ENCODE peak calls at places on chromosomes 2 and 18, in nine cellular contexts. W is memory B cell, C is NCI-H345, L is nucleus accumbens, E is fibroblast of mammary gland, I is AML-193, G is substantia nigra, P is GM23248, N is HEK293T. U is an unnamed sample.

GRCh38 chr2:102686479-102687439 is 67.4 kb downstream of the SLC9A2 start:
- DNase-seq in C (no peak), N (no peak), E (no peak), P (no peak), I (peak), W (no peak), L (no peak), G (no peak), U (no peak)

GRCh38 chr2:42044939-42045338 is 2.9 kb upstream of the PKDCC start:
- DNase-seq in E (no peak), C (no peak), G (no peak), I (no peak), P (no peak), W (no peak), L (no peak), N (no peak), U (peak)

GRCh38 chr18:23648930-23649622 is 13.6 kb downstream of the ANKRD29 start:
- DNase-seq in W (no peak), P (no peak), N (no peak), G (no peak), E (no peak), L (no peak), I (no peak), C (no peak), U (no peak)

GRCh38 chr2:241773511-241774418 is 2.9 kb upstream of the GAL3ST2 start:
- DNase-seq in E (no peak), C (peak), L (no peak), G (no peak), I (no peak), P (no peak), N (no peak), W (no peak), U (peak)

GRCh38 chr18:49865401-49865800 is 52.1 kb upstream of the ACAA2 start:
- DNase-seq in I (no peak), C (no peak), W (no peak), L (no peak), P (peak), G (no peak), E (peak), N (no peak), U (no peak)

GRCh38 chr2:56348382-56348781 is 164.6 kb downstream of the CCDC85A start:
- DNase-seq in N (no peak), C (no peak), W (no peak), L (no peak), P (no peak), G (no peak), I (no peak), E (no peak), U (no peak)

GRCh38 chr2:152176113-152176714 is 651 bp upstream of the STAM2 start:
- DNase-seq in P (peak), I (no peak), E (peak), N (no peak), L (no peak), C (no peak), W (no peak), G (no peak), U (no peak)

GRCh38 chr18:12656671-12657047 is 1.2 kb downstream of the SPIRE1 start:
- DNase-seq in W (no peak), I (no peak), E (peak), N (no peak), G (no peak), P (peak), C (no peak), L (no peak), U (no peak)

GRCh38 chr18:79816092-79816491 is 18.4 kb downstream of the KCNG2 start:
- DNase-seq in P (no peak), N (no peak), C (no peak), W (no peak), L (no peak), I (no peak), E (no peak), G (no peak), U (no peak)

GRCh38 chr2:96769816-96770215 is 9.1 kb downstream of the CNNM4 start:
- DNase-seq in E (no peak), P (peak), W (no peak), L (peak), N (no peak), I (no peak), C (no peak), G (no peak), U (no peak)

GRCh38 chr2:196295005-196295404 is 123.6 kb upstream of the STK17B start:
- DNase-seq in C (no peak), N (no peak), E (no peak), I (no peak), W (no peak), L (no peak), P (no peak), G (no peak), U (no peak)

GRCh38 chr2:42859006-42859552 is 66.7 kb upstream of the HAAO start:
- DNase-seq in E (peak), G (no peak), L (peak), C (peak), I (peak), W (peak), P (peak), N (peak), U (peak)

GRCh38 chr2:229445013-229445412 is 173.9 kb upstream of the PID1 start:
- DNase-seq in E (peak), L (peak), G (no peak), P (peak), W (no peak), N (no peak), I (no peak), C (no peak), U (no peak)

GRCh38 chr2:141782574-141782973 is 348.2 kb downstream of the LRP1B start:
- DNase-seq in G (no peak), I (no peak), E (no peak), C (no peak), N (no peak), P (no peak), W (no peak), L (no peak), U (no peak)

GRCh38 chr18:7572837-7573236 is 5.7 kb downstream of the PTPRM start:
- DNase-seq in I (no peak), C (no peak), N (no peak), W (no peak), E (no peak), G (no peak), L (no peak), P (peak), U (no peak)

GRCh38 chr2:21811541-21811940 is 687.8 kb downstream of the TDRD15 start:
- DNase-seq in L (no peak), C (no peak), G (no peak), E (no peak), N (no peak), W (no peak), I (no peak), P (no peak), U (no peak)

GRCh38 chr2:186605041-186605440 is 15.2 kb downstream of the ITGAV start:
- DNase-seq in W (no peak), I (no peak), C (no peak), P (no peak), G (no peak), L (no peak), N (no peak), E (no peak), U (no peak)

GRCh38 chr2:196101325-196101981 is 32.8 kb upstream of the DNAH7 start:
- DNase-seq in C (no peak), L (no peak), G (no peak), E (peak), I (no peak), W (no peak), P (peak), N (no peak), U (no peak)

GRCh38 chr2:172323256-172323655 is 104.1 kb upstream of the ITGA6 start:
- DNase-seq in G (no peak), I (no peak), C (no peak), L (no peak), W (no peak), P (peak), E (no peak), N (no peak), U (no peak)

GRCh38 chr2:229141626-229142025 is 129.5 kb downstream of the PID1 start:
- DNase-seq in E (peak), I (no peak), G (no peak), P (peak), C (no peak), W (no peak), L (no peak), N (no peak), U (no peak)

GRCh38 chr18:38481576-38481975 is 916.0 kb upstream of the CELF4 start:
- DNase-seq in N (no peak), I (no peak), P (no peak), W (no peak), E (no peak), L (peak), C (no peak), G (no peak), U (no peak)

GRCh38 chr2:238106698-238107524 is 6.8 kb downstream of the ESPNL start:
- DNase-seq in C (no peak), L (no peak), E (no peak), N (peak), W (peak), P (no peak), G (no peak), I (no peak), U (peak)

GRCh38 chr18:24368749-24369148 is 28.9 kb downstream of the OSBPL1A start:
- DNase-seq in I (no peak), C (no peak), N (no peak), E (no peak), W (no peak), L (no peak), P (peak), G (no peak), U (no peak)

GRCh38 chr2:97691166-97691565 is 21.7 kb downstream of the C2orf92 start:
- DNase-seq in E (no peak), W (no peak), N (no peak), C (no peak), G (no peak), L (no peak), P (no peak), I (no peak), U (no peak)

GRCh38 chr18:1002653-1003178 is 98.0 kb downstream of the ADCYAP1 start:
- DNase-seq in C (no peak), E (peak), L (no peak), P (peak), G (no peak), I (no peak), N (no peak), W (no peak), U (no peak)

GRCh38 chr2:224259831-224260230 is 142.1 kb downstream of the FAM124B start:
- DNase-seq in G (no peak), N (no peak), W (no peak), E (no peak), I (no peak), L (no peak), C (no peak), P (no peak), U (no peak)

GRCh38 chr2:236342951-236343350 is 78.7 kb upstream of the ASB18 start:
- DNase-seq in E (no peak), I (no peak), G (no peak), C (no peak), P (no peak), L (peak), N (no peak), W (no peak), U (peak)

GRCh38 chr2:215619989-215620388 is 184.1 kb upstream of the FN1 start:
- DNase-seq in W (no peak), G (no peak), N (peak), E (no peak), P (peak), L (no peak), C (peak), I (no peak), U (no peak)

GRCh38 chr18:42922363-42922762 is 193.1 kb downstream of the RIT2 start:
- DNase-seq in W (no peak), N (no peak), E (no peak), I (no peak), P (no peak), G (no peak), L (no peak), C (no peak), U (no peak)

GRCh38 chr2:222410534-222410933 is 13.8 kb upstream of the SGPP2 start:
- DNase-seq in W (no peak), I (no peak), G (no peak), N (no peak), E (no peak), C (peak), L (no peak), P (no peak), U (no peak)

GRCh38 chr2:223591596-223591995 is 10.6 kb downstream of the SCG2 start:
- DNase-seq in G (no peak), L (no peak), C (peak), E (peak), W (no peak), P (no peak), I (no peak), N (no peak), U (no peak)

GRCh38 chr2:219868635-219869034 is 241.2 kb downstream of the SLC4A3 start:
- DNase-seq in L (no peak), N (no peak), E (no peak), I (no peak), P (no peak), C (no peak), G (no peak), W (no peak), U (no peak)

GRCh38 chr2:219562049-219563020 is 9.0 kb downstream of the OBSL1 start:
- DNase-seq in C (peak), P (no peak), I (no peak), E (no peak), W (no peak), G (no peak), L (no peak), N (no peak), U (peak)

GRCh38 chr2:108243566-108243965 is 3.8 kb downstream of the SULT1C3 start:
- DNase-seq in C (no peak), L (no peak), P (peak), W (no peak), N (no peak), I (no peak), G (no peak), E (peak), U (no peak)

GRCh38 chr18:77140439-77141109 is 8.0 kb upstream of the MBP start:
- DNase-seq in I (no peak), N (no peak), E (no peak), L (no peak), P (no peak), W (no peak), G (no peak), C (no peak), U (no peak)

U was measured in ecto neural progenitor cell.